ENCODE peak calls at places on chromosomes 7 and 10, in four cellular contexts. One of them, this sample, is unnamed.

GRCh38 chr7:42691030-42691639 is 220.7 kb downstream of the C7orf25 start:
- DNase-seq in neural progenitor cell: peak; percentile 79
- DNase-seq in astrocyte: peak; percentile 31
- DNase-seq in PC-3: peak; percentile 73
- DNase-seq in this sample: peak; percentile 82

GRCh38 chr10:13774303-13774893 is 187.6 kb downstream of the PRPF18 start:
- DNase-seq in astrocyte: no peak
- DNase-seq in PC-3: no peak
- DNase-seq in neural progenitor cell: no peak
- DNase-seq in this sample: no peak

GRCh38 chr10:89785095-89785494 is 83.7 kb downstream of the KIF20B start:
- DNase-seq in neural progenitor cell: no peak
- DNase-seq in astrocyte: no peak
- DNase-seq in PC-3: peak; percentile 14
- DNase-seq in this sample: no peak

GRCh38 chr10:93876391-93876790 is 17.4 kb upstream of the SLC35G1 start:
- DNase-seq in PC-3: no peak
- DNase-seq in neural progenitor cell: no peak
- DNase-seq in astrocyte: peak; percentile 34
- DNase-seq in this sample: no peak

GRCh38 chr10:124722812-124723783 is 21.1 kb downstream of the FAM53B start:
- DNase-seq in PC-3: no peak
- DNase-seq in neural progenitor cell: no peak
- DNase-seq in astrocyte: no peak
- DNase-seq in this sample: no peak

GRCh38 chr7:100677308-100678095 is 4.0 kb downstream of the GNB2 start:
- DNase-seq in PC-3: no peak
- DNase-seq in astrocyte: no peak
- DNase-seq in neural progenitor cell: no peak
- DNase-seq in this sample: no peak

GRCh38 chr7:76325092-76325491 is 22.6 kb downstream of the HSPB1 start:
- DNase-seq in PC-3: no peak
- DNase-seq in astrocyte: no peak
- DNase-seq in neural progenitor cell: no peak
- DNase-seq in this sample: no peak

GRCh38 chr7:79091661-79092060 is 361.8 kb downstream of the MAGI2 start:
- DNase-seq in astrocyte: peak; percentile 22
- DNase-seq in neural progenitor cell: no peak
- DNase-seq in PC-3: peak; percentile 7
- DNase-seq in this sample: peak; percentile 27

GRCh38 chr10:79007037-79007842 is 61.5 kb upstream of the ZMIZ1 start:
- DNase-seq in astrocyte: no peak
- DNase-seq in neural progenitor cell: no peak
- DNase-seq in PC-3: no peak
- DNase-seq in this sample: peak; percentile 42

GRCh38 chr10:129794056-129794455 is 170.0 kb downstream of the EBF3 start:
- DNase-seq in astrocyte: no peak
- DNase-seq in PC-3: no peak
- DNase-seq in neural progenitor cell: no peak
- DNase-seq in this sample: no peak

DNA sequence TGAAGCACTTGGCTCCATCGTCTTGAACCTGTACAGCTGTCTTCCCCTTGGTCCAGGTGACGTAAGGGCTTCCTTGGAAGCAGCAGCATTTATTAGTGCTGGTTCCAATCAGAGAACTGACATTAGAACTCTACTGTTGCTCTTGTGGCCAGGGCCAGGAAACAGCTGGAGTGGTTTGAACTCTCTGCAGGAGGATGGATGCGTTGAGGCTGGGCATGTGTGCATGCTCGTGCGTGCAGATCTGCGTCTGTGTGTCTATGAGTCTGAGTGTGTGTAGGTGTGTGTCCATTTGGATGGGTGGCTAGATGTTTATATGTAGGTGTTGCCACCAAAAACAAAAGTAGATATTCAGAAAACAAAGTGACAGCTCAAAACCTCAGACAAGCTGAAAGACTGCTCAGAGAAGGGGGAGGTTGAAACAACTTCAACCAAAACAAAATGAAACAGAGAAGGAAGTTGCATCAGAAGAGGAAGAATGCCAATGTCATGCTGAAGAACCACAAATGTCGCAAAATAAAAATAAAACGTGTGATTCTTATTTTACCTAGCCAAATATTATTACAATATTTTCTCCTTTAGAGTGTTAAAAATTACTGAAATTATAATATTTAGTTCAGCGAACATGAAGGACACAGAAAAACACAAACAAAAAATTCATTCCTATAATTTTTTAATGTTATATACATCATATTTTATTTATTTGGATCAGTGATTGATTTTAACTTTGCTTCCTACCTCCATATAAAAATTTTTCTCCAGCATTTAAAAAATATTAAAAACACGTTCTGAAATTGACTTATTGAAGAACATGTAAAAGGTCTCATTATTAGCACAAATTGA is 96.1 kb upstream of the MKLN1 start:
- DNase-seq in neural progenitor cell: no peak
- DNase-seq in astrocyte: peak; percentile 18
- DNase-seq in PC-3: no peak
- DNase-seq in this sample: peak; percentile 39
- H3K4me3 ChIP-seq in neural progenitor cell: no peak overlapping the region
- H3K4me3 ChIP-seq in astrocyte: no peak overlapping the region
- H3K4me3 ChIP-seq in PC-3: no peak overlapping the region
- H3K4me3 ChIP-seq in this sample: no peak overlapping the region

GRCh38 chr10:5812283-5813090 is 747 bp downstream of the GDI2 start:
- DNase-seq in astrocyte: no peak
- DNase-seq in neural progenitor cell: peak; percentile 75
- DNase-seq in PC-3: no peak
- DNase-seq in this sample: peak; percentile 9
- H2AFZ ChIP-seq in astrocyte: peak overlapping the region; percentile 74
- H2AFZ ChIP-seq in neural progenitor cell: peak overlapping the region; percentile 73
- H2AFZ ChIP-seq in PC-3: no peak overlapping the region
- H2AFZ ChIP-seq in this sample: no peak overlapping the region

GRCh38 chr10:31761156-31761555 is 167.5 kb downstream of the ARHGAP12 start:
- DNase-seq in astrocyte: no peak
- DNase-seq in PC-3: no peak
- DNase-seq in neural progenitor cell: no peak
- DNase-seq in this sample: no peak
- H3K27ac ChIP-seq in astrocyte: no peak overlapping the region
- H3K27ac ChIP-seq in PC-3: no peak overlapping the region
- H3K27ac ChIP-seq in neural progenitor cell: peak overlapping the region; percentile 81
- H3K27ac ChIP-seq in this sample: peak overlapping the region; percentile 73

GRCh38 chr7:51256244-51256781 is 60.3 kb downstream of the COBL start:
- DNase-seq in neural progenitor cell: peak; percentile 54
- DNase-seq in astrocyte: no peak
- DNase-seq in PC-3: no peak
- DNase-seq in this sample: no peak
- H3K4me3 ChIP-seq in neural progenitor cell: no peak overlapping the region
- H3K4me3 ChIP-seq in astrocyte: no peak overlapping the region
- H3K4me3 ChIP-seq in PC-3: no peak overlapping the region
- H3K4me3 ChIP-seq in this sample: no peak overlapping the region

GRCh38 chr10:31694929-31695837 is 233.4 kb downstream of the ARHGAP12 start:
- DNase-seq in neural progenitor cell: no peak
- DNase-seq in astrocyte: no peak
- DNase-seq in PC-3: no peak
- DNase-seq in this sample: no peak
- H2AFZ ChIP-seq in neural progenitor cell: peak overlapping the region; percentile 48
- H2AFZ ChIP-seq in astrocyte: no peak overlapping the region
- H2AFZ ChIP-seq in PC-3: no peak overlapping the region
- H2AFZ ChIP-seq in this sample: no peak overlapping the region

This sample was measured in fibroblast of lung.